ENCODE peak calls at places on chromosome 17, in four cellular contexts. U, H, R and P are unnamed samples.

GRCh38 chr17:40019140-40019991 is 4.1 kb downstream of the CSF3 start:
- DNase-seq in R (peak), U (no peak), H (no peak), P (no peak)

GRCh38 chr17:56085576-56086267 is 67.6 kb upstream of the ANKFN1 start:
- DNase-seq in R (no peak), H (no peak), U (no peak), P (no peak)

GRCh38 chr17:36514856-36515255 is 19.8 kb downstream of the MYO19 start:
- DNase-seq in H (no peak), U (no peak), R (no peak), P (no peak)

GRCh38 chr17:41065829-41066624 is at the start of gene KRTAP2-4:
- DNase-seq in H (no peak), U (peak), R (no peak), P (no peak)

GRCh38 chr17:77107506-77108433 is 33.0 kb upstream of the SEC14L1 start:
- DNase-seq in R (no peak), H (no peak), U (no peak), P (no peak)

GRCh38 chr17:18997650-18998196 is 6.8 kb downstream of the FAM83G start:
- DNase-seq in H (no peak), U (no peak), R (no peak), P (no peak)

GRCh38 chr17:47956818-47957590 is 679 bp downstream of the PRR15L start:
- DNase-seq in R (no peak), U (no peak), H (no peak), P (no peak)

GRCh38 chr17:21201302-21201602 is 12.7 kb downstream of the TMEM11 start:
- DNase-seq in R (no peak), U (no peak), H (no peak), P (no peak)

GRCh38 chr17:77859411-77859810 is 99.1 kb upstream of the TNRC6C start:
- DNase-seq in H (no peak), U (no peak), R (no peak), P (no peak)

GRCh38 chr17:13560935-13561334 is 40.8 kb downstream of the HS3ST3A1 start:
- DNase-seq in U (no peak), H (no peak), R (no peak), P (no peak)

GRCh38 chr17:74810699-74811485 is 34.7 kb upstream of the NAT9 start:
- DNase-seq in H (no peak), R (no peak), U (no peak), P (no peak)

GRCh38 chr17:18246880-18247612 is 11.5 kb downstream of the FLII start:
- DNase-seq in H (peak), U (no peak), R (peak), P (peak)

GRCh38 chr17:29368161-29368560 is 22.0 kb upstream of the TAOK1 start:
- DNase-seq in H (no peak), R (no peak), U (no peak), P (no peak)

GRCh38 chr17:12730931-12731521 is 58.3 kb upstream of the ARHGAP44 start:
- DNase-seq in H (peak), R (peak), U (peak), P (no peak)

GRCh38 chr17:36722121-36722902 is 120.9 kb downstream of the MRM1 start:
- DNase-seq in H (peak), R (peak), U (no peak), P (no peak)

GRCh38 chr17:58756246-58757161 is 850 bp downstream of the PPM1E start:
- DNase-seq in R (peak), U (no peak), H (peak), P (peak)

GRCh38 chr17:44320066-44320465 is 4.6 kb downstream of the SLC25A39 start:
- DNase-seq in H (no peak), R (no peak), U (no peak), P (no peak)

GRCh38 chr17:76145231-76146052 is 4.4 kb upstream of the FOXJ1 start:
- DNase-seq in H (no peak), U (no peak), R (peak), P (peak)

GRCh38 chr17:58264407-58265103 is 16.2 kb downstream of the MPO start:
- DNase-seq in H (no peak), R (no peak), U (no peak), P (no peak)

GRCh38 chr17:18093616-18094408 is 6.1 kb downstream of the DRG2 start:
- DNase-seq in R (peak), U (peak), H (peak), P (peak)

GRCh38 chr17:45813051-45813731 is 29.1 kb downstream of the CRHR1 start:
- DNase-seq in H (peak), U (no peak), R (peak), P (no peak)

GRCh38 chr17:46771601-46772012 is 46.9 kb downstream of the WNT3 start:
- DNase-seq in H (no peak), U (no peak), R (peak), P (peak)

GRCh38 chr17:74822329-74823175 is 37.1 kb downstream of the GRIN2C start:
- DNase-seq in R (no peak), U (no peak), H (no peak), P (no peak)

GRCh38 chr17:51537996-51538550 is 277.7 kb downstream of the UTP18 start:
- DNase-seq in U (no peak), H (no peak), R (no peak), P (no peak)

GRCh38 chr17:77756028-77756427 is 202.5 kb upstream of the TNRC6C start:
- DNase-seq in R (no peak), U (no peak), H (no peak), P (no peak)

GRCh38 chr17:36535669-36536081 is 888 bp downstream of the PIGW start:
- DNase-seq in U (no peak), R (no peak), H (no peak), P (no peak)

GRCh38 chr17:21251611-21252010 is 1.6 kb downstream of the NATD1 start:
- DNase-seq in H (no peak), U (no peak), R (no peak), P (no peak)

GRCh38 chr17:9557356-9557755 is 18.3 kb downstream of the STX8 start:
- DNase-seq in U (no peak), H (no peak), R (no peak), P (no peak)

GRCh38 chr17:62807812-62808575 is at the start of gene MARCHF10:
- DNase-seq in R (peak), U (no peak), H (peak), P (peak)

GRCh38 chr17:76683011-76683755 is 27.6 kb downstream of the MXRA7 start:
- DNase-seq in H (peak), R (peak), U (no peak), P (peak)

GRCh38 chr17:69588739-69589334 is 174.3 kb downstream of the MAP2K6 start:
- DNase-seq in H (no peak), R (peak), U (no peak), P (no peak)

GRCh38 chr17:79951361-79952264 is 84.1 kb downstream of the TBC1D16 start:
- DNase-seq in U (no peak), H (peak), R (no peak), P (no peak)

GRCh38 chr17:41835800-41836549 is at the start of gene NT5C3B:
- DNase-seq in H (peak), R (peak), U (peak), P (no peak)

GRCh38 chr17:45977976-45978626 is 20.9 kb upstream of the STH start:
- DNase-seq in R (no peak), U (no peak), H (no peak), P (no peak)

GRCh38 chr17:8166731-8167130 is 4.0 kb upstream of the VAMP2 start:
- DNase-seq in R (no peak), U (no peak), H (no peak), P (no peak)
- H3K27ac ChIP-seq in R (no peak), U (no peak), H (no peak), P (no peak)

DNA sequence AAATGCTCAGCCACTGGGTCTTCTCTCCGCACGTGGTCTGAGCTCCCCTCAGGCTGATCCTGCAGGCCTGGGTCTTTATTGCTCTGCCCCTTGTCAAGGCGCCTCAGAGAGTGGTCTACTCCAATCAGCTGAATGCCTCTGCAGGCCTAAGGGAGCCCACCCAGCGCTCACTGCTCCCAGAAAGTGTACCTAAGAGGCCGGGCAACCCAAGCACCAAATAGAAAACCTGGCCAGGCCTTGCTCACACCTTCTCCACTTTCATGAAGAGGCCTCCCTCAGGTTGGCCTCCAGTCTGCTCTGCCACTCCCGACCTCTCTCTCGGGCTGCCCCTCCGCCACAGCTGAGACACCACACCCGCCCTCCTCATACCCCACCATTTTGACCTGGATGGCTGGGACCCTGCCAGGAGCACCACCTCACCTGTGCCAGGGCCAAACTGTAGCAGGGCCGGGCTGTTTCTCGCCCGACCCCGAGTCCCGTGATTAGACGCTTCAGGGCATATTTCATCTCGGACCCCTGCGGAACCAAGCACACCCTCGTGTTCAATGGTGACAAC is 665 bp downstream of the MYBBP1A start:
- DNase-seq in U (no peak), R (no peak), H (no peak), P (no peak)
- TF ChIP-seq EZH2phosphoT487 in U (no peak), R (no peak), H (no peak), P (no peak)

GRCh38 chr17:73748521-73748920 is 104.3 kb upstream of the SDK2 start:
- DNase-seq in R (no peak), U (no peak), H (no peak), P (no peak)
- H3K27ac ChIP-seq in R (no peak), U (no peak), H (no peak), P (no peak)

GRCh38 chr17:1487939-1488825 is 4.3 kb downstream of the MYO1C start:
- DNase-seq in H (peak), R (peak), U (no peak), P (peak)

GRCh38 chr17:1485311-1485747 is 7.2 kb downstream of the MYO1C start:
- DNase-seq in U (no peak), R (peak), H (peak), P (peak)

GRCh38 chr17:1488826-1489275 is 3.6 kb downstream of the MYO1C start:
- DNase-seq in R (no peak), H (no peak), U (no peak), P (no peak)

GRCh38 chr17:1485748-1486376 is 6.6 kb downstream of the MYO1C start:
- DNase-seq in R (peak), U (no peak), H (peak), P (peak)

GRCh38 chr17:1486802-1487695 is 5.4 kb downstream of the MYO1C start:
- DNase-seq in U (peak), R (peak), H (peak), P (peak)
- TF ChIP-seq EZH2phosphoT487 in U (no peak), R (no peak), H (no peak), P (no peak)

GRCh38 chr17:31509805-31510177 is 118.3 kb downstream of the RAB11FIP4 start:
- DNase-seq in U (no peak), R (no peak), H (no peak), P (no peak)
- H3K27ac ChIP-seq in U (no peak), R (no peak), H (no peak), P (no peak)